ENCODE peak calls at places on chromosomes 6 and 20, in eight cellular contexts. H is T follicular helper cell; V is T-cell; X is activated naive CD4-positive, alpha-beta T cell; T is ecto neural progenitor cell; M is stimulated activated effector memory CD8-positive, alpha-beta T cell treated with anti-CD3 and anti-CD28 coated beads, Interleukin-12 subunit alpha, Interleukin-12 subunit beta, amount 100 ng/mL, for 72 hours; Y is GM23338; I is DMS153. D is an unnamed sample.

GRCh38 chr20:46307139-46307998 is 929 bp downstream of the CDH22 start:
- DNase-seq in H (peak; percentile 60), V (peak; percentile 74), X (peak; percentile 51), T (peak; percentile 83), M (peak; percentile 60), Y (peak; percentile 92), I (peak; percentile 21), D (peak; percentile 46)

GRCh38 chr20:51661609-51662178 is 106.5 kb downstream of the ATP9A start:
- DNase-seq in H (peak; percentile 17), V (peak; percentile 14), X (no peak), T (no peak), M (no peak), Y (no peak), I (no peak), D (no peak)

GRCh38 chr20:57613481-57613921 is 6.7 kb downstream of the ZBP1 start:
- DNase-seq in H (no peak), V (no peak), X (no peak), T (no peak), M (no peak), Y (no peak), I (no peak), D (no peak)

GRCh38 chr6:136774228-136775041 is 17.8 kb downstream of the MAP3K5 start:
- DNase-seq in H (no peak), V (no peak), X (no peak), T (no peak), M (no peak), Y (no peak), I (no peak), D (no peak)

GRCh38 chr20:48404598-48404997 is 423.2 kb downstream of the PREX1 start:
- DNase-seq in H (no peak), V (no peak), X (no peak), T (no peak), M (no peak), Y (peak; percentile 36), I (no peak), D (no peak)

GRCh38 chr20:18019068-18019467 is 38.6 kb downstream of the OVOL2 start:
- DNase-seq in H (no peak), V (no peak), X (no peak), T (no peak), M (no peak), Y (peak; percentile 82), I (no peak), D (no peak)

GRCh38 chr20:62776692-62777527 is 19.4 kb upstream of the MRGBP start:
- DNase-seq in H (peak; percentile 20), V (peak; percentile 71), X (peak; percentile 66), T (no peak), M (no peak), Y (peak; percentile 67), I (peak; percentile 44), D (peak; percentile 26)

GRCh38 chr20:10119336-10119735 is 84.5 kb downstream of the ANKEF1 start:
- DNase-seq in H (no peak), V (no peak), X (no peak), T (no peak), M (no peak), Y (peak; percentile 5), I (peak; percentile 42), D (no peak)

GRCh38 chr6:132298344-132298949 is 102.8 kb downstream of the MOXD1 start:
- DNase-seq in H (no peak), V (no peak), X (no peak), T (no peak), M (no peak), Y (peak; percentile 84), I (peak; percentile 32), D (no peak)

GRCh38 chr6:7041511-7042026 is 66.2 kb upstream of the RREB1 start:
- DNase-seq in H (no peak), V (no peak), X (no peak), T (no peak), M (no peak), Y (peak; percentile 48), I (no peak), D (no peak)

GRCh38 chr20:60835883-60836282 is 416.2 kb upstream of the CDH4 start:
- DNase-seq in H (no peak), V (no peak), X (no peak), T (no peak), M (no peak), Y (no peak), I (no peak), D (no peak)

GRCh38 chr6:136166815-136167214 is 83.3 kb downstream of the MTFR2 start:
- DNase-seq in H (no peak), V (no peak), X (no peak), T (no peak), M (no peak), Y (no peak), I (no peak), D (no peak)

GRCh38 chr20:13220857-13221297 is at the start of gene ISM1:
- DNase-seq in H (peak; percentile 25), V (peak; percentile 39), X (peak; percentile 21), T (peak; percentile 75), M (no peak), Y (peak; percentile 30), I (no peak), D (peak; percentile 6)

GRCh38 chr6:24568687-24569086 is 73.9 kb downstream of the ALDH5A1 start:
- DNase-seq in H (no peak), V (no peak), X (no peak), T (no peak), M (no peak), Y (no peak), I (peak; percentile 30), D (no peak)

GRCh38 chr6:114281496-114281895 is 61.3 kb downstream of the HS3ST5 start:
- DNase-seq in H (no peak), V (no peak), X (no peak), T (no peak), M (no peak), Y (peak; percentile 17), I (no peak), D (no peak)

D was measured in effector memory CD4-positive, alpha-beta T cell.